ENCODE peak calls at places on chromosomes 4 and X, in four cellular contexts. R, H, O and Q are unnamed samples.

GRCh38 chrX:136215559-136215958 is 35.6 kb downstream of the MAP7D3 start:
- DNase-seq in H (no peak), O (no peak), R (no peak), Q (no peak)

GRCh38 chr4:120922390-120923200 is at the start of gene PRDM5:
- DNase-seq in O (peak), R (no peak), H (no peak), Q (peak)

GRCh38 chr4:119854364-119854763 is 212.3 kb downstream of the MAD2L1 start:
- DNase-seq in H (no peak), R (no peak), O (peak), Q (no peak)

GRCh38 chr4:273312-274017 is 31.8 kb downstream of the ZNF732 start:
- DNase-seq in R (no peak), O (no peak), H (no peak), Q (no peak)

GRCh38 chr4:142449771-142450373 is 396.2 kb downstream of the INPP4B start:
- DNase-seq in H (no peak), R (no peak), O (no peak), Q (no peak)

GRCh38 chr4:34220601-34221000 is 2023.7 kb downstream of the ARAP2 start:
- DNase-seq in R (no peak), O (no peak), H (no peak), Q (no peak)

GRCh38 chr4:187128971-187129370 is 405.3 kb upstream of the FAT1 start:
- DNase-seq in O (no peak), R (no peak), H (no peak), Q (no peak)

GRCh38 chr4:85865256-85865655 is 390.3 kb downstream of the ARHGAP24 start:
- DNase-seq in O (no peak), R (no peak), H (no peak), Q (no peak)

GRCh38 chrX:40085714-40086113 is 12.0 kb downstream of the BCOR start:
- DNase-seq in O (no peak), R (no peak), H (peak), Q (no peak)

GRCh38 chrX:42755820-42756219 is 22.1 kb downstream of the PPP1R2C start:
- DNase-seq in H (no peak), R (peak), O (peak), Q (no peak)

GRCh38 chr4:119725688-119726330 is 97.2 kb upstream of the PDE5A start:
- DNase-seq in H (no peak), O (peak), R (no peak), Q (no peak)

GRCh38 chrX:84248226-84248625 is 60.2 kb upstream of the RPS6KA6 start:
- DNase-seq in R (no peak), H (no peak), O (peak), Q (no peak)

GRCh38 chrX:103754401-103754800 is 22.2 kb upstream of the PLP1 start:
- DNase-seq in O (no peak), H (no peak), R (no peak), Q (no peak)

GRCh38 chrX:31500920-31501319 is 429.1 kb upstream of the FTHL17 start:
- DNase-seq in O (peak), R (no peak), H (no peak), Q (no peak)

GRCh38 chr4:107624024-107624423 is 96.0 kb downstream of the PAPSS1 start:
- DNase-seq in O (no peak), H (no peak), R (no peak), Q (no peak)

GRCh38 chr4:31169851-31170250 is 449.7 kb downstream of the PCDH7 start:
- DNase-seq in R (no peak), O (no peak), H (no peak), Q (peak)

GRCh38 chr4:129094347-129094746 is 1.0 kb upstream of the SCLT1 start:
- DNase-seq in O (no peak), R (no peak), H (peak), Q (no peak)

GRCh38 chrX:112935029-112935428 is 94.4 kb upstream of the AMOT start:
- DNase-seq in R (no peak), H (no peak), O (no peak), Q (no peak)

GRCh38 chr4:26441110-26441509 is 49.2 kb downstream of the CCKAR start:
- DNase-seq in H (no peak), O (peak), R (no peak), Q (no peak)

GRCh38 chrX:133053854-133054565 is 42.9 kb downstream of the USP26 start:
- DNase-seq in O (peak), H (no peak), R (no peak), Q (peak)

GRCh38 chrX:133046601-133047000 is 50.3 kb downstream of the USP26 start:
- DNase-seq in H (no peak), R (no peak), O (no peak), Q (no peak)

GRCh38 chrX:133045986-133046385 is 50.9 kb downstream of the USP26 start:
- DNase-seq in R (no peak), H (peak), O (peak), Q (peak)

GRCh38 chrX:133048751-133049150 is 48.2 kb downstream of the USP26 start:
- DNase-seq in O (no peak), R (no peak), H (no peak), Q (no peak)
- H3K9ac ChIP-seq in O (no peak), R (no peak), H (no peak), Q (no peak)

GRCh38 chr4:173488074-173488473 is 42.0 kb downstream of the HAND2 start:
- DNase-seq in O (no peak), R (no peak), H (no peak), Q (no peak)
- H3K9ac ChIP-seq in O (no peak), R (no peak), H (no peak), Q (no peak)

GRCh38 chr4:44760142-44760898 is 34.0 kb upstream of the GNPDA2 start:
- DNase-seq in O (peak), R (no peak), H (peak), Q (peak)
- H3K9ac ChIP-seq in O (no peak), R (no peak), H (no peak), Q (no peak)

GRCh38 chr4:36402008-36402758 is 120.8 kb downstream of the DTHD1 start:
- DNase-seq in R (no peak), O (no peak), H (no peak), Q (no peak)

GRCh38 chr4:36394352-36394903 is 113.0 kb downstream of the DTHD1 start:
- DNase-seq in R (no peak), H (no peak), O (no peak), Q (no peak)

GRCh38 chr4:36399762-36400353 is 118.4 kb downstream of the DTHD1 start:
- DNase-seq in R (peak), H (peak), O (peak), Q (peak)
- H3K9ac ChIP-seq in R (no peak), H (no peak), O (no peak), Q (no peak)

GRCh38 chrX:9842541-9842940 is 56.3 kb downstream of the SHROOM2 start:
- DNase-seq in O (no peak), R (peak), H (no peak), Q (peak)
- H3K9ac ChIP-seq in O (no peak), R (no peak), H (no peak), Q (no peak)

DNA sequence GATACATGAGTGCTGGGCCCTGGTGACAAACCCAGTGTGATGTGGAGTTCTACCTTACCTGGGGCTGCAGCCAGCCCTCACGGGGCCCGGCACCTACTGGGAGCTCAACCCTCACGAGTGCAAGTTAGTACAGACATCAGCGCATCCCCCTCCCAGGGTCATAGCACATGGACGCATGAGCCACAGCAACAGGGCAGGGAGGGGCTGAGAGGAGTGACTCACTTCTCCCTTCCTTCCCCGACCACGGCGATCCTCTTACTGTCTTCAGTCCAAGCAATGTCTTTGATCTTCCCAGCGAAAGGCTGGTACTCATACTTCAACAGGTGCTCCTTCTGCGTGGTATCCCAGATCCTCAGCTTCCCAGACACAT is 17.8 kb downstream of the WDR1 start:
- DNase-seq in R (no peak), H (no peak), O (peak), Q (no peak)
- H3K9ac ChIP-seq in R (no peak), H (no peak), O (no peak), Q (no peak)

GRCh38 chr4:157115613-157116340 is 39.8 kb downstream of the GLRB start:
- DNase-seq in O (peak), R (no peak), H (no peak), Q (no peak)
- H3K9ac ChIP-seq in O (no peak), R (no peak), H (no peak), Q (no peak)